ENCODE peak calls at places on chromosomes 1 and 21, in six cellular contexts. L is CD4-positive, alpha-beta memory T cell; K is NCI-H1436 treated with DMSO at 0.1 percent for 48 hours; A is nucleus accumbens; S is GM12864; N is T1000. G is an unnamed sample.

GRCh38 chr1:214141486-214141885 is 139.5 kb upstream of the SMYD2 start:
- DNase-seq in L (no peak), K (no peak), A (no peak), S (no peak), N (no peak), G (no peak)

GRCh38 chr21:40846566-40847411 is at the start of gene DSCAM:
- DNase-seq in L (no peak), K (no peak), A (no peak), S (no peak), N (no peak), G (no peak)

GRCh38 chr21:39125752-39126485 is 57.3 kb downstream of the PSMG1 start:
- DNase-seq in L (no peak), K (peak; percentile 14), A (no peak), S (no peak), N (peak; percentile 10), G (no peak)

GRCh38 chr1:168498159-168498609 is 45.6 kb downstream of the XCL2 start:
- DNase-seq in L (no peak), K (peak; percentile 2), A (no peak), S (no peak), N (no peak), G (no peak)

GRCh38 chr1:210448293-210448892 is 119.7 kb downstream of the HHAT start:
- DNase-seq in L (peak; percentile 13), K (peak; percentile 56), A (no peak), S (no peak), N (no peak), G (no peak)

GRCh38 chr1:3105167-3105863 is 36.3 kb downstream of the PRDM16 start:
- DNase-seq in L (no peak), K (no peak), A (no peak), S (no peak), N (no peak), G (no peak)

GRCh38 chr1:38746966-38747600 is 112.5 kb downstream of the RRAGC start:
- DNase-seq in L (no peak), K (no peak), A (no peak), S (no peak), N (no peak), G (no peak)

GRCh38 chr1:10866314-10867091 is 70.1 kb upstream of the CASZ1 start:
- DNase-seq in L (peak; percentile 12), K (no peak), A (no peak), S (no peak), N (no peak), G (no peak)

GRCh38 chr1:66929999-66930822 is 5.4 kb downstream of the MIER1 start:
- DNase-seq in L (peak; percentile 93), K (peak; percentile 60), A (peak; percentile 83), S (peak; percentile 76), N (peak; percentile 92), G (peak; percentile 91)

GRCh38 chr1:151988405-151988851 is 5.2 kb downstream of the S100A10 start:
- DNase-seq in L (no peak), K (no peak), A (no peak), S (no peak), N (no peak), G (no peak)

GRCh38 chr1:75415187-75415586 is 195.7 kb downstream of the SLC44A5 start:
- DNase-seq in L (no peak), K (no peak), A (no peak), S (no peak), N (no peak), G (no peak)

GRCh38 chr1:50270926-50271325 is 152.3 kb downstream of the DMRTA2 start:
- DNase-seq in L (no peak), K (no peak), A (no peak), S (no peak), N (no peak), G (no peak)

GRCh38 chr1:225508538-225509375 is 80.9 kb upstream of the LBR start:
- DNase-seq in L (no peak), K (peak; percentile 63), A (no peak), S (no peak), N (peak; percentile 57), G (no peak)

GRCh38 chr1:198295975-198296374 is 139.2 kb downstream of the NEK7 start:
- DNase-seq in L (no peak), K (no peak), A (no peak), S (no peak), N (no peak), G (no peak)

G was measured in T-helper 1 cell.